ENCODE peak calls at places on chromosomes 11 and 22, in four cellular contexts. X, W, Z and O are unnamed samples.

GRCh38 chr22:33851240-33851639 is 69.0 kb downstream of the LARGE1 start:
- DNase-seq in X (no peak), W (no peak), Z (no peak), O (no peak)

GRCh38 chr22:33013051-33013450 is 45.1 kb downstream of the SYN3 start:
- DNase-seq in X (no peak), W (peak), Z (no peak), O (no peak)

GRCh38 chr11:131580466-131580865 is 210.1 kb downstream of the NTM start:
- DNase-seq in X (no peak), W (no peak), Z (no peak), O (no peak)

GRCh38 chr11:122213111-122213510 is 97.1 kb upstream of the BLID start:
- DNase-seq in X (no peak), W (no peak), Z (no peak), O (no peak)

GRCh38 chr11:70067591-70068341 is 10.4 kb upstream of the ANO1 start:
- DNase-seq in X (no peak), W (peak), Z (no peak), O (no peak)

GRCh38 chr11:8015753-8016239 is 28.7 kb downstream of the EIF3F start:
- DNase-seq in X (no peak), W (peak), Z (no peak), O (no peak)

GRCh38 chr22:46866591-46866990 is 104.1 kb downstream of the TBC1D22A start:
- DNase-seq in X (no peak), W (peak), Z (no peak), O (no peak)

GRCh38 chr22:24950272-24950902 is 2.1 kb upstream of the KIAA1671 start:
- DNase-seq in X (no peak), W (peak), Z (no peak), O (peak)

GRCh38 chr11:125550780-125551179 is 18.5 kb upstream of the EI24 start:
- DNase-seq in X (no peak), W (no peak), Z (no peak), O (no peak)

GRCh38 chr22:35523167-35523928 is 17.3 kb upstream of the RASD2 start:
- DNase-seq in X (no peak), W (no peak), Z (no peak), O (peak)